ENCODE peak calls at places on chromosomes 2 and 18, in seven cellular contexts. V is M059J; Z is B cell; K is HTR-8/SVneo; O is HS-5; T is activated T-cell treated with anti-CD3 and anti-CD28 coated beads, Interleukin-2, amount 50 U/mL, for 4 hours; L is heart right ventricle. I is an unnamed sample.
A peak's percentile ranks its signal among the peaks of the same experiment; 100 is the strongest.

GRCh38 chr2:14081526-14081925 is 551.0 kb upstream of the LRATD1 start:
- DNase-seq in K (no peak), L (no peak), V (no peak), T (no peak), O (peak; percentile 16), Z (no peak), I (no peak)

GRCh38 chr2:1881998-1882397 is 137.7 kb upstream of the PXDN start:
- DNase-seq in K (no peak), Z (no peak), V (no peak), T (no peak), L (no peak), O (no peak), I (no peak)

GRCh38 chr18:9900699-9901098 is 13.1 kb upstream of the VAPA start:
- DNase-seq in T (no peak), L (no peak), K (no peak), O (no peak), V (no peak), Z (no peak), I (no peak)

GRCh38 chr2:69017080-69017479 is 4.1 kb downstream of the ANTXR1 start:
- DNase-seq in Z (no peak), V (peak; percentile 58), K (no peak), L (no peak), T (no peak), O (no peak), I (peak; percentile 24)

GRCh38 chr2:108637304-108637669 is 82.0 kb upstream of the RANBP2 start:
- DNase-seq in Z (no peak), K (no peak), L (peak; percentile 80), T (no peak), V (peak; percentile 89), O (peak; percentile 49), I (peak; percentile 79)

GRCh38 chr2:177239053-177239452 is 25.5 kb downstream of the NFE2L2 start:
- DNase-seq in O (no peak), K (no peak), Z (no peak), T (no peak), V (no peak), L (no peak), I (no peak)

GRCh38 chr2:3399829-3400228 is 20.3 kb downstream of the TRAPPC12 start:
- DNase-seq in V (no peak), K (no peak), L (peak; percentile 71), T (no peak), Z (no peak), O (no peak), I (no peak)

GRCh38 chr2:5673148-5673860 is 18.9 kb upstream of the SOX11 start:
- DNase-seq in K (no peak), O (no peak), V (no peak), L (no peak), T (no peak), Z (no peak), I (no peak)

GRCh38 chr2:201701591-201701990 is 3.1 kb upstream of the MPP4 start:
- DNase-seq in T (no peak), Z (no peak), V (no peak), L (no peak), O (no peak), K (no peak), I (no peak)

GRCh38 chr2:238264072-238264460 is 24.2 kb upstream of the HES6 start:
- DNase-seq in K (no peak), Z (no peak), T (no peak), O (no peak), V (no peak), L (no peak), I (no peak)

GRCh38 chr18:22698711-22699110 is 234.4 kb upstream of the RBBP8 start:
- DNase-seq in L (no peak), V (no peak), T (no peak), O (no peak), K (no peak), Z (no peak), I (no peak)

GRCh38 chr18:44599409-44599808 is 81.3 kb upstream of the SETBP1 start:
- DNase-seq in L (peak; percentile 19), V (peak; percentile 67), Z (no peak), O (no peak), K (no peak), T (no peak), I (no peak)

GRCh38 chr2:74233648-74234047 is 35.2 kb downstream of the MTHFD2 start:
- DNase-seq in V (no peak), O (no peak), T (no peak), L (no peak), Z (no peak), K (no peak), I (no peak)

GRCh38 chr2:122233372-122233771 is 477.9 kb downstream of the TSN start:
- DNase-seq in L (no peak), O (no peak), V (no peak), T (no peak), K (no peak), Z (no peak), I (no peak)

GRCh38 chr2:104378853-104379374 is 475.0 kb upstream of the POU3F3 start:
- DNase-seq in K (no peak), V (peak; percentile 2), Z (no peak), L (peak; percentile 15), O (no peak), T (no peak), I (peak; percentile 68)

GRCh38 chr2:7703048-7703447 is 785.8 kb downstream of the RNF144A start:
- DNase-seq in O (no peak), L (no peak), V (no peak), K (no peak), T (no peak), Z (no peak), I (no peak)

GRCh38 chr2:56118474-56118873 is 65.3 kb upstream of the CCDC85A start:
- DNase-seq in O (no peak), Z (no peak), V (peak; percentile 18), L (no peak), K (no peak), T (no peak), I (no peak)

GRCh38 chr2:20667531-20668401 is 822 bp downstream of the GDF7 start:
- DNase-seq in Z (no peak), T (no peak), L (no peak), V (no peak), K (no peak), O (no peak), I (no peak)

GRCh38 chr18:2223859-2224258 is 347.4 kb downstream of the METTL4 start:
- DNase-seq in Z (no peak), L (peak; percentile 26), T (no peak), K (peak; percentile 5), O (no peak), V (peak; percentile 55), I (peak; percentile 45)